ENCODE peak calls at places on chromosomes 11 and 22, in nine cellular contexts. U, M, S, P, T, N, R, E and W are unnamed samples.

GRCh38 chr22:37777122-37777687 is 30.5 kb upstream of the GCAT start:
- DNase-seq in T (no peak), S (peak), M (peak), U (no peak), E (peak), N (no peak), P (no peak), R (no peak), W (peak)

GRCh38 chr11:65298655-65299179 is 15.9 kb upstream of the CDC42EP2 start:
- DNase-seq in N (no peak), E (no peak), S (peak), T (no peak), R (no peak), M (peak), U (peak), P (peak), W (no peak)

GRCh38 chr11:45489281-45489906 is 176.0 kb downstream of the CHST1 start:
- DNase-seq in P (peak), T (no peak), U (no peak), S (no peak), E (no peak), M (no peak), N (no peak), R (no peak), W (no peak)

GRCh38 chr22:45296628-45297297 is 12.0 kb downstream of the UPK3A start:
- DNase-seq in R (no peak), M (no peak), E (no peak), N (no peak), U (no peak), S (no peak), T (no peak), P (no peak), W (no peak)

GRCh38 chr11:84804026-84804425 is 823.1 kb downstream of the DLG2 start:
- DNase-seq in N (no peak), E (no peak), P (no peak), U (no peak), M (no peak), R (no peak), S (no peak), T (no peak), W (no peak)

GRCh38 chr11:83151274-83151977 is 5.5 kb upstream of the PCF11 start:
- DNase-seq in R (no peak), N (no peak), U (no peak), T (no peak), M (no peak), S (no peak), P (no peak), E (no peak), W (no peak)

GRCh38 chr22:35923026-35923425 is 105.6 kb downstream of the RBFOX2 start:
- DNase-seq in P (no peak), R (no peak), T (no peak), S (no peak), E (no peak), U (no peak), M (no peak), N (no peak), W (no peak)

GRCh38 chr11:125946712-125947418 is 1.0 kb downstream of the VSIG10L2 start:
- DNase-seq in T (no peak), S (no peak), U (no peak), E (no peak), P (peak), N (no peak), R (no peak), M (no peak), W (no peak)

GRCh38 chr11:33063326-33063775 is 24.0 kb downstream of the TCP11L1 start:
- DNase-seq in U (no peak), T (no peak), E (no peak), N (no peak), S (no peak), R (no peak), P (no peak), M (peak), W (no peak)

GRCh38 chr11:101035872-101036271 is 93.7 kb downstream of the PGR start:
- DNase-seq in P (no peak), U (no peak), T (no peak), M (no peak), N (no peak), R (no peak), S (no peak), E (no peak), W (no peak)

GRCh38 chr11:76824980-76825725 is 35.6 kb upstream of the ACER3 start:
- DNase-seq in T (no peak), N (no peak), U (no peak), P (no peak), R (no peak), E (no peak), S (no peak), M (peak), W (no peak)

GRCh38 chr22:46867106-46867505 is 104.7 kb downstream of the TBC1D22A start:
- DNase-seq in M (no peak), S (no peak), N (no peak), T (no peak), U (no peak), E (no peak), P (peak), R (no peak), W (no peak)

GRCh38 chr11:108693852-108694251 is 29.0 kb downstream of the DDX10 start:
- DNase-seq in U (no peak), N (no peak), S (no peak), P (no peak), T (no peak), E (no peak), R (no peak), M (peak), W (no peak)

GRCh38 chr11:44775366-44776356 is 48.9 kb downstream of the TSPAN18 start:
- DNase-seq in E (peak), R (peak), S (no peak), U (peak), T (peak), N (peak), P (peak), M (peak), W (no peak)

GRCh38 chr11:46127150-46127638 is 5.9 kb upstream of the PHF21A start:
- DNase-seq in M (peak), E (no peak), U (no peak), N (no peak), R (peak), P (no peak), T (no peak), S (peak), W (no peak)

GRCh38 chr11:29319231-29319630 is 697.6 kb downstream of the KCNA4 start:
- DNase-seq in N (no peak), E (no peak), S (no peak), P (no peak), T (no peak), M (peak), U (no peak), R (no peak), W (no peak)

GRCh38 chr22:23862103-23862502 is 4.4 kb downstream of the SLC2A11 start:
- DNase-seq in R (peak), S (no peak), T (no peak), E (peak), M (peak), U (peak), P (no peak), N (no peak), W (no peak)

GRCh38 chr22:45905924-45906865 is 70.8 kb downstream of the WNT7B start:
- DNase-seq in E (peak), P (no peak), N (no peak), S (peak), R (no peak), T (no peak), M (peak), U (no peak), W (peak)

GRCh38 chr11:93917673-93918072 is 67.3 kb upstream of the VSTM5 start:
- DNase-seq in R (no peak), S (no peak), N (no peak), P (no peak), M (no peak), U (no peak), E (no peak), T (no peak), W (no peak)

GRCh38 chr11:12811861-12812260 is 137.6 kb downstream of the TEAD1 start:
- DNase-seq in U (no peak), T (no peak), S (no peak), E (no peak), P (no peak), M (no peak), N (no peak), R (no peak), W (no peak)

GRCh38 chr22:33658775-33659174 is 261.5 kb downstream of the LARGE1 start:
- DNase-seq in U (no peak), R (no peak), M (peak), N (no peak), S (peak), E (no peak), P (no peak), T (peak), W (no peak)

GRCh38 chr11:128610765-128611617 is 23.6 kb upstream of the ETS1 start:
- DNase-seq in S (no peak), N (no peak), E (no peak), R (no peak), U (no peak), M (no peak), P (no peak), T (no peak), W (no peak)

GRCh38 chr22:32951807-32952153 is 106.4 kb downstream of the SYN3 start:
- DNase-seq in N (no peak), M (no peak), P (no peak), R (no peak), S (no peak), U (peak), T (no peak), E (no peak), W (no peak)

GRCh38 chr11:128905345-128906184 is 14.4 kb downstream of the KCNJ5 start:
- DNase-seq in M (peak), S (no peak), U (no peak), R (peak), N (no peak), T (no peak), E (peak), P (no peak), W (no peak)

GRCh38 chr11:2943711-2944118 is 14.5 kb upstream of the PHLDA2 start:
- DNase-seq in P (no peak), U (no peak), T (no peak), R (no peak), E (no peak), N (no peak), S (no peak), M (no peak), W (no peak)

GRCh38 chr22:45248832-45249561 is 8.3 kb upstream of the KIAA0930 start:
- DNase-seq in R (no peak), M (no peak), P (no peak), E (no peak), N (no peak), T (no peak), U (no peak), S (no peak), W (no peak)

GRCh38 chr22:45818130-45819085 is 146.8 kb downstream of the ATXN10 start:
- DNase-seq in S (no peak), E (peak), T (no peak), P (no peak), M (no peak), R (no peak), N (no peak), U (no peak), W (no peak)

GRCh38 chr22:22770881-22771280 is 116.7 kb upstream of the IGLL5 start:
- DNase-seq in R (no peak), T (no peak), M (no peak), E (no peak), N (no peak), U (no peak), S (no peak), P (peak), W (no peak)

GRCh38 chr22:22769434-22770279 is 118.0 kb upstream of the IGLL5 start:
- DNase-seq in N (no peak), T (no peak), P (peak), S (no peak), M (no peak), R (no peak), E (no peak), U (no peak), W (no peak)

GRCh38 chr22:22770280-22770871 is 117.2 kb upstream of the IGLL5 start:
- DNase-seq in S (no peak), T (peak), N (peak), E (peak), U (peak), P (peak), M (no peak), R (peak), W (no peak)

GRCh38 chr22:22768885-22769284 is 118.7 kb upstream of the IGLL5 start:
- DNase-seq in T (no peak), U (no peak), P (peak), E (no peak), N (no peak), S (no peak), R (no peak), M (no peak), W (no peak)

GRCh38 chr22:22767876-22768602 is 119.6 kb upstream of the IGLL5 start:
- DNase-seq in U (no peak), N (no peak), T (no peak), R (no peak), E (no peak), M (no peak), P (peak), S (no peak), W (no peak)
- TF ChIP-seq CTCF in U (peak), N (no peak), T (no peak), R (no peak), E (no peak), M (no peak), P (no peak), S (no peak), W (no peak)

GRCh38 chr22:26174280-26174679 is 5.0 kb downstream of the SEZ6L start:
- DNase-seq in S (no peak), T (no peak), M (no peak), E (peak), N (no peak), R (peak), U (peak), P (no peak), W (no peak)
- TF ChIP-seq CTCF in S (peak), T (no peak), M (no peak), E (peak), N (peak), R (no peak), U (peak), P (no peak), W (no peak)

DNA sequence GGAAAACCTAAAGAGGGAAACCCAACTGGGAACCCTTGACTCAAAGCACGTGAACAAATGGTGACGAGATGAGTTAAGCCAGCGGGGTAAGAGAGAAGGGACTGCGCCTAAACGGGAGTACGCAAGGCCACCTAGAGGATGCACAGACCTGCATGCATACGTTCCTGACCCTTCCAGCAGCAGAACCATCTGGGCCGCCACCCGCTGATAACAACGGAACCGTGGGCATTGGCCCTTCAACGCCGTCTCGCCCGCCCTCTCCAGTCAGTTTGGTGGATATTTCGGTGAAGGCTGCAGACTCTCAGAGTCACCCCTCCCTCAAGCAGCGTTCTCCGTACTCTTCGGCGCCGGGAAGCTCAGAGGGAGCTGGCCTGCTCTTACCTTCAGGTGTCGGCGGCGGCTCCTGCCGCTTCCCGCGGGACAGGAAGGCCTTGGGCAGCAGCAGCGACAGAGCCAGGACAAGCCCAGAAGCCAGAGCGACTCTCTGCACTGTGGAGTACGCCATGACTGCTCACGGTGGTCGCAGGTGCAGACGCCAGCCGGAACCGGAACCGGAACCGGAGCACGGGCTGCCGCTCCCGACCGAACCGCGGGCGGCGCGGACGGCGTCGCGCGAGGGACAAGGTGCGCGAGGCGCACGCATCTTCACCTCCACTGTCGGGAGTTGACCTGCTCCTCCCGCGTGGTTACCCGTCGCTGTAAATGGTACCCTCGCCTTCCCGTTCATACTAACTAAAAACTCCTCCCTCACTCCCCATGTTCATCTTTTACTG is at the start of gene RIC3:
- DNase-seq in N (peak), P (no peak), S (no peak), E (peak), M (no peak), R (no peak), T (no peak), U (peak), W (no peak)
- TF ChIP-seq CTCF in N (peak), P (no peak), S (no peak), E (no peak), M (no peak), R (no peak), T (no peak), U (peak), W (no peak)

GRCh38 chr11:81159900-81160299 is 1573.8 kb downstream of the FAM181B start:
- DNase-seq in M (no peak), U (no peak), N (no peak), T (no peak), R (no peak), E (no peak), P (no peak), S (no peak), W (no peak)

GRCh38 chr11:81165164-81165563 is 1568.5 kb downstream of the FAM181B start:
- DNase-seq in U (no peak), E (no peak), N (no peak), R (no peak), M (no peak), T (no peak), P (no peak), S (no peak), W (no peak)
- TF ChIP-seq CTCF in U (peak), E (no peak), N (peak), R (no peak), M (no peak), T (no peak), P (no peak), S (no peak), W (no peak)

DNA sequence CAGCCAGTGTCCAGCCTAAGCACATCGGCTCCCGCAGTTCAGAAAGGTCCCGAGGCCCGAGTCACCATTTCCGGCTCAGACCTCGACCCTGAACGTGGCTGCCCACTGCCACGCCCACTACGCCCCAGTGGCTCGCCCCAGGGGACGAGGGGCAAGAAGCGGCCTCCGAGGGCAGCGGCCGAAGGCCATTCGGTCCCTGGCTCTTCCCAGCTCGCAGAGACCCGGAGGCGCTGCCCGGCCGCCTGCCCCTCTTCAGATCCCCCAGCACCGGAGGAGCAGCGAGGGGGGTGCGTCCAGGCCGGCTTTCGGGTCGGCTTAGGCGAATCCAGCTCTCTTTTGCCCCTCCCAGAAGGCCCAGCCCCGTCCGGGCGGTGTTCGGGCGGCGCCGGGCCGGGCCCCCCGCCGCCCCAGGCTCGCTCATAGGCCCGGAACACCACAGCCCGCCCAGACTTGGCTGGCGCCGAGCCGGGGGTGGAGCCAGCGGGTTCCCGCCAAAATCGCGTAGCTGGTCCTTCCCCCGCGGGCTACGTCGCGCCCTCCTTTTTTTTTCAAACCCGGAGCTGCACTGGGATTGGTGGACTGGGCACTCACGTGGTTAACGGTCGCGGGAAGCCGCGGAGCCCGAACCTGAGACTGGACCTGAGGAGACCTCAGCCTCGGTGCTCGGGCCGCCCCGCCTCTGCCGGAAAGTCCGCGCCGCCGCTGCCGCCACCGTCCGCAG is at the start of gene WEE1:
- DNase-seq in S (peak), T (peak), E (peak), M (peak), R (peak), P (peak), U (peak), N (peak), W (peak)
- TF ChIP-seq CTCF in S (no peak), T (no peak), E (no peak), M (no peak), R (no peak), P (no peak), U (no peak), N (no peak), W (no peak)

DNA sequence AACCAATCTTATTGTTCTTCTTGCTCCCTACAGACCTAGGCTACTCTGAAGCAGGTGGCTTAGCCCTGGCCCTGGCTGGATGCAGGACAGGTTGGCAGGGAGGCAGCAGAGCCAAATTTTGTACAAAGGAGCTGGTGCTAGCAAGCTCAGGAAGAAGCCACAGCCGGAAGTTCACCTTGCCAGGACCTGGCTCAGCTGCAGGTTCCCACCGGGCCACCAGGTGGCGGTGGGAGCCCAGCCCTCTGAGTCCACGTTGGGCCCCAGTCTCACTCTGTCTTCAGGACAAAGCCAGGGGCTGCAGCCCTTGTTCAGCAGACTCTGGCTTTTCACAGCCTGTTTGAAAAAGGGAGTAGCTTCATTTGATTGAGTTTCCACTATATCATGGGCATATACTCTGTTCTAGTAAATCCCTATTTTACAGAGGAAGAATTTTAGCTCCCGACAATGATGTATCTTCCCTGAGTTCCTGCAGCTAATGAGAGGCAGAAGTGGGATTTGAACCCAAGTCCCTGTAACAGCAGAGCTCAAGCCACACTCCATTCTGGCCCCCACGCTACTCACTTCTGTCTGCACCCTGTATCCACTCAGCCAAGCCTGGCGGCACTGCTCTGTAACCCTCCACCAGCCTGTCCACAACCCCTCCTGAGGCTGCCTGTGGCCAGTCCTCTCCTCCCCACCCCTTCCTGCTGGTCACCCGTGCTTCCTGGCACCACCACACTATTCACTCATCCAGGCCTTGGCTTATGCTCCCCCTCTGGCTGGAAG is 3.3 kb downstream of the TKFC start:
- DNase-seq in P (peak), M (peak), R (peak), U (peak), E (peak), N (peak), S (no peak), T (peak), W (peak)
- TF ChIP-seq CTCF in P (peak), M (peak), R (peak), U (peak), E (peak), N (peak), S (peak), T (peak), W (no peak)